ENCODE peak calls at places on chromosomes 11 and 22, in nine cellular contexts. E is stimulated activated CD4-positive, alpha-beta T cell treated with anti-CD3 and anti-CD28 coated beads, Interleukin-2, amount 100 ng/mL, for 48 hours; H is choroid plexus epithelial cell; Q is prostate gland; B is neural crest cell; R is posterior cingulate gyrus; C is GM19239; A is activated T-helper 1 cell treated with anti-CD3 and anti-CD28 coated beads, Interleukin-12 subunit alpha, Interleukin-12 subunit beta, Interleukin-2, Interleukin-4 antibody, amounts not matched to agents 30 ng/mL and 10 ng/mL and 1 ng/mL, durations not matched to agents 14 hours and 24 hours and 36 hours; O is iris pigment epithelial cell. T is an unnamed sample.
A peak's percentile ranks its signal among the peaks of the same experiment; 100 is the strongest.

GRCh38 chr22:27686534-27686933 is 115.0 kb downstream of the MN1 start:
- DNase-seq in C (no peak), Q (no peak), B (no peak), A (no peak), H (peak; percentile 95), E (no peak), R (peak; percentile 63), O (peak; percentile 83), T (no peak)

GRCh38 chr11:86799680-86800075 is 664 bp upstream of the PRSS23 start:
- DNase-seq in B (no peak), C (no peak), H (peak; percentile 57), Q (no peak), A (no peak), E (no peak), O (no peak), R (no peak), T (no peak)

GRCh38 chr11:118115048-118115447 is 28.3 kb upstream of the SMIM35 start:
- DNase-seq in Q (no peak), A (no peak), E (no peak), H (no peak), O (no peak), C (no peak), B (no peak), R (no peak), T (no peak)

GRCh38 chr11:124872741-124873140 is 7.5 kb downstream of the ROBO3 start:
- DNase-seq in Q (no peak), B (no peak), A (no peak), R (no peak), C (no peak), O (no peak), E (no peak), H (no peak), T (no peak)

GRCh38 chr11:70079691-70080090 is 1.6 kb downstream of the ANO1 start:
- DNase-seq in A (no peak), R (no peak), C (no peak), E (no peak), H (no peak), B (no peak), O (no peak), Q (no peak), T (no peak)

GRCh38 chr11:12724301-12725046 is 50.3 kb downstream of the TEAD1 start:
- DNase-seq in E (no peak), A (no peak), O (peak; percentile 96), C (no peak), Q (peak; percentile 87), B (no peak), H (peak; percentile 97), R (no peak), T (no peak)

GRCh38 chr11:2204361-2205213 is 33.0 kb upstream of the TH start:
- DNase-seq in E (no peak), A (no peak), R (no peak), H (no peak), Q (no peak), B (no peak), C (no peak), O (no peak), T (peak; percentile 26)

GRCh38 chr11:61072316-61073109 is 29.8 kb upstream of the CD5 start:
- DNase-seq in R (no peak), C (no peak), E (no peak), A (no peak), Q (no peak), B (no peak), O (no peak), H (no peak), T (no peak)

GRCh38 chr11:126160345-126161145 is 50.9 kb downstream of the RPUSD4 start:
- DNase-seq in H (no peak), Q (no peak), B (no peak), A (no peak), E (no peak), R (no peak), C (no peak), O (no peak), T (no peak)

GRCh38 chr11:80846979-80847378 is 1406.1 kb upstream of the TENM4 start:
- DNase-seq in B (no peak), E (no peak), Q (no peak), A (no peak), R (no peak), C (peak; percentile 6), O (no peak), H (no peak), T (no peak)

GRCh38 chr22:29205598-29206371 is at the start of gene EMID1:
- DNase-seq in B (no peak), H (peak; percentile 26), A (no peak), E (peak; percentile 27), R (no peak), C (no peak), O (peak; percentile 23), Q (no peak), T (no peak)

GRCh38 chr22:33922268-33922667 is 2.0 kb upstream of the LARGE1 start:
- DNase-seq in H (peak; percentile 35), R (peak; percentile 17), E (no peak), A (no peak), Q (peak; percentile 30), C (no peak), B (peak; percentile 53), O (peak; percentile 12), T (no peak)

GRCh38 chr11:2318707-2319106 is 16.9 kb downstream of the TSPAN32 start:
- DNase-seq in A (no peak), R (no peak), B (no peak), C (no peak), H (no peak), O (no peak), E (no peak), Q (no peak), T (no peak)

GRCh38 chr22:43481528-43482309 is 69.9 kb downstream of the MPPED1 start:
- DNase-seq in H (no peak), A (no peak), C (no peak), E (no peak), O (no peak), R (no peak), B (no peak), Q (no peak), T (no peak)

GRCh38 chr11:87038235-87038960 is 664 bp downstream of the TMEM135 start:
- DNase-seq in H (peak; percentile 20), R (no peak), Q (no peak), A (no peak), C (no peak), B (no peak), O (no peak), E (no peak), T (no peak)

GRCh38 chr11:109424893-109425292 is 2.9 kb downstream of the C11orf87 start:
- DNase-seq in O (no peak), C (no peak), B (peak; percentile 5), R (no peak), Q (no peak), H (no peak), A (no peak), E (no peak), T (no peak)

GRCh38 chr22:45207981-45208664 is 32.6 kb downstream of the KIAA0930 start:
- DNase-seq in Q (peak; percentile 53), E (no peak), C (no peak), R (no peak), A (no peak), B (no peak), H (peak; percentile 73), O (peak; percentile 76), T (no peak)

GRCh38 chr11:7278314-7278917 is 26.7 kb downstream of the SYT9 start:
- DNase-seq in H (peak; percentile 69), R (no peak), O (peak; percentile 45), A (no peak), Q (no peak), B (peak; percentile 12), E (no peak), C (peak; percentile 10), T (no peak)

GRCh38 chr11:61141601-61142028 is 19.6 kb downstream of the VPS37C start:
- DNase-seq in E (no peak), B (no peak), C (no peak), A (no peak), O (no peak), Q (peak; percentile 35), H (no peak), R (no peak), T (peak; percentile 15)

GRCh38 chr11:38416141-38416540 is 1818.1 kb upstream of the RAG2 start:
- DNase-seq in B (no peak), E (no peak), A (no peak), H (peak; percentile 50), C (no peak), R (no peak), O (no peak), Q (no peak), T (no peak)

GRCh38 chr22:35540600-35541253 is at the start of gene RASD2:
- DNase-seq in R (peak; percentile 54), Q (peak; percentile 24), B (no peak), C (peak; percentile 63), A (peak; percentile 12), H (no peak), E (peak; percentile 26), O (no peak), T (no peak)

GRCh38 chr22:35839811-35840739 is 122.4 kb downstream of the APOL5 start:
- DNase-seq in O (peak; percentile 98), R (peak; percentile 52), C (no peak), B (peak; percentile 64), E (no peak), H (peak; percentile 99), A (no peak), Q (peak; percentile 82), T (no peak)